ENCODE peak calls at places on chromosomes 3 and 15, in seven cellular contexts. R, F, C, B, G, O and L are unnamed samples.
A peak's percentile ranks its signal among the peaks of the same experiment; 100 is the strongest.

GRCh38 chr15:75153084-75153483 is 48.6 kb upstream of the C15orf39 start:
- ATAC-seq in O (peak; percentile 48), C (no peak), F (no peak), B (peak; percentile 68), R (no peak), G (peak; percentile 72), L (no peak)

GRCh38 chr3:52044869-52045616 is 11.3 kb downstream of the DUSP7 start:
- ATAC-seq in R (no peak), F (no peak), B (peak; percentile 25), O (no peak), C (no peak), G (peak; percentile 60), L (no peak)

GRCh38 chr3:194306109-194306686 is 44.9 kb downstream of the CPN2 start:
- ATAC-seq in O (no peak), C (no peak), F (peak; percentile 40), G (peak; percentile 74), B (peak; percentile 81), R (no peak), L (no peak)

GRCh38 chr3:134463676-134464611 is 21.8 kb downstream of the ANAPC13 start:
- ATAC-seq in G (no peak), C (peak; percentile 72), B (no peak), R (peak; percentile 84), F (no peak), O (peak; percentile 54), L (peak; percentile 76)

GRCh38 chr3:143586565-143586964 is 261.7 kb downstream of the SLC9A9 start:
- ATAC-seq in O (no peak), F (no peak), G (no peak), C (no peak), B (no peak), R (no peak), L (no peak)

GRCh38 chr3:141926929-141927328 is 50.5 kb downstream of the ATP1B3 start:
- ATAC-seq in O (no peak), C (no peak), G (no peak), B (no peak), F (no peak), R (no peak), L (no peak)

GRCh38 chr3:71317749-71318458 is 265.6 kb downstream of the FOXP1 start:
- ATAC-seq in O (no peak), C (no peak), F (peak; percentile 53), R (no peak), B (no peak), G (no peak), L (peak; percentile 66)

GRCh38 chr3:190414297-190414696 is 26.3 kb downstream of the CLDN16 start:
- ATAC-seq in O (no peak), C (no peak), F (no peak), G (no peak), B (no peak), R (no peak), L (no peak)

GRCh38 chr3:17553080-17553479 is 189.4 kb downstream of the TBC1D5 start:
- ATAC-seq in G (no peak), R (peak; percentile 80), O (peak; percentile 70), F (peak; percentile 62), C (no peak), B (no peak), L (no peak)

GRCh38 chr3:99741588-99741987 is 76.1 kb upstream of the CMSS1 start:
- ATAC-seq in O (no peak), R (no peak), C (no peak), G (no peak), F (no peak), B (no peak), L (no peak)

GRCh38 chr3:5188419-5189405 is 1.2 kb downstream of the EDEM1 start:
- ATAC-seq in R (no peak), O (no peak), B (peak; percentile 36), F (peak; percentile 21), G (peak; percentile 6), C (no peak), L (peak; percentile 13)

GRCh38 chr3:117926819-117927218 is 1107.8 kb downstream of the IGSF11 start:
- ATAC-seq in B (no peak), R (no peak), F (no peak), C (no peak), G (no peak), O (no peak), L (no peak)

GRCh38 chr3:44198265-44198956 is 43.3 kb upstream of the TOPAZ1 start:
- ATAC-seq in F (peak; percentile 90), C (peak; percentile 44), R (peak; percentile 82), G (peak; percentile 96), O (peak; percentile 76), B (peak; percentile 83), L (peak; percentile 98)

GRCh38 chr15:93485922-93486327 is 396.9 kb upstream of the RGMA start:
- ATAC-seq in C (peak; percentile 64), B (no peak), G (no peak), R (peak; percentile 90), F (peak; percentile 84), O (peak; percentile 40), L (no peak)

GRCh38 chr15:52289629-52290081 is 5.9 kb downstream of the MYO5C start:
- ATAC-seq in R (no peak), B (no peak), G (no peak), C (no peak), F (peak; percentile 47), O (no peak), L (no peak)

GRCh38 chr3:104907507-104907906 is 459.2 kb upstream of the ALCAM start:
- ATAC-seq in B (no peak), R (no peak), G (no peak), C (no peak), O (no peak), F (no peak), L (peak; percentile 82)

GRCh38 chr3:186492594-186492993 is 51.6 kb downstream of the CRYGS start:
- ATAC-seq in R (no peak), C (no peak), B (no peak), O (no peak), F (no peak), G (no peak), L (no peak)

GRCh38 chr3:194757629-194758028 is 71.9 kb downstream of the FAM43A start:
- ATAC-seq in O (peak; percentile 15), R (peak; percentile 80), F (no peak), G (no peak), C (no peak), B (no peak), L (peak; percentile 48)

GRCh38 chr3:133269393-133269792 is 130.5 kb upstream of the BFSP2 start:
- ATAC-seq in F (no peak), R (no peak), B (no peak), C (no peak), O (no peak), G (no peak), L (no peak)

GRCh38 chr3:126485131-126485530 is 9.4 kb upstream of the ZXDC start:
- ATAC-seq in R (no peak), F (no peak), G (no peak), O (no peak), C (no peak), B (no peak), L (no peak)

GRCh38 chr15:41849861-41850260 is 11.2 kb downstream of the PLA2G4B start:
- ATAC-seq in F (peak; percentile 11), G (peak; percentile 14), C (no peak), R (no peak), B (no peak), O (peak; percentile 20), L (no peak)

GRCh38 chr3:122886951-122887350 is 92.1 kb downstream of the SLC49A4 start:
- ATAC-seq in C (no peak), O (no peak), B (no peak), G (no peak), F (no peak), R (no peak), L (no peak)

GRCh38 chr15:55255714-55256113 is 33.9 kb downstream of the RAB27A start:
- ATAC-seq in R (peak; percentile 25), C (no peak), F (peak; percentile 49), B (peak; percentile 64), G (peak; percentile 75), O (no peak), L (no peak)

GRCh38 chr3:196232882-196233251 is 16.5 kb downstream of the SLC51A start:
- ATAC-seq in G (peak; percentile 54), B (no peak), R (no peak), C (no peak), F (no peak), O (no peak), L (no peak)

GRCh38 chr3:191350389-191351090 is 20.2 kb upstream of the UTS2B start:
- ATAC-seq in O (no peak), B (no peak), F (no peak), C (no peak), R (no peak), G (no peak), L (no peak)

GRCh38 chr15:51299187-51300015 is 39.0 kb downstream of the CYP19A1 start:
- ATAC-seq in O (no peak), R (peak; percentile 38), F (peak; percentile 67), G (no peak), B (no peak), C (no peak), L (no peak)

GRCh38 chr3:183699238-183699947 is 1.8 kb downstream of the YEATS2 start:
- ATAC-seq in G (peak; percentile 15), B (no peak), R (no peak), F (peak; percentile 55), O (no peak), C (no peak), L (peak; percentile 11)

GRCh38 chr3:22117751-22118346 is 366.8 kb upstream of the ZNF385D start:
- ATAC-seq in F (no peak), O (no peak), B (no peak), C (no peak), G (no peak), R (no peak), L (no peak)

GRCh38 chr15:78711638-78712037 is 70.6 kb upstream of the CHRNB4 start:
- ATAC-seq in F (no peak), B (no peak), C (no peak), G (no peak), O (no peak), R (no peak), L (no peak)